ENCODE peak calls at places on chromosome 6, in nine cellular contexts. A is Right ventricle myocardium superior; L is fibroblast of lung; K is SHP77; F is psoas muscle; R is CD4-positive, alpha-beta T cell; O is stimulated activated CD4-positive, alpha-beta T cell treated with anti-CD3 and anti-CD28 coated beads, Interleukin-15, amount 100 ng/mL, for 1 hour; V is NCI-H1694 treated with DMSO at 0.1 percent for 48 hours; I is GM06990. P is an unnamed sample.

GRCh38 chr6:65461121-65461520 is 245.9 kb downstream of the EYS start:
- DNase-seq in A (no peak), L (no peak), K (no peak), F (no peak), R (no peak), O (no peak), V (no peak), I (no peak), P (no peak)

GRCh38 chr6:41824571-41825569 is 37.4 kb downstream of the TOMM6 start:
- DNase-seq in A (no peak), L (no peak), K (no peak), F (no peak), R (no peak), O (no peak), V (no peak), I (no peak), P (no peak)

GRCh38 chr6:27547157-27548075 is 74.5 kb upstream of the ZNF184 start:
- DNase-seq in A (no peak), L (peak), K (peak), F (no peak), R (no peak), O (no peak), V (peak), I (no peak), P (no peak)

GRCh38 chr6:10465633-10466499 is 51.0 kb upstream of the TFAP2A start:
- DNase-seq in A (no peak), L (peak), K (peak), F (no peak), R (no peak), O (no peak), V (peak), I (peak), P (no peak)

GRCh38 chr6:107491791-107492674 is 2.1 kb downstream of the SOBP start:
- DNase-seq in A (peak), L (peak), K (no peak), F (peak), R (no peak), O (no peak), V (no peak), I (no peak), P (no peak)

GRCh38 chr6:35754452-35755321 is 17.9 kb downstream of the ARMC12 start:
- DNase-seq in A (no peak), L (peak), K (no peak), F (no peak), R (no peak), O (no peak), V (no peak), I (no peak), P (no peak)

GRCh38 chr6:138970856-138971425 is 17.1 kb downstream of the REPS1 start:
- DNase-seq in A (no peak), L (peak), K (no peak), F (no peak), R (no peak), O (no peak), V (no peak), I (no peak), P (no peak)

GRCh38 chr6:157049126-157049525 is 271.9 kb downstream of the ARID1B start:
- DNase-seq in A (no peak), L (no peak), K (no peak), F (no peak), R (no peak), O (no peak), V (no peak), I (no peak), P (no peak)

GRCh38 chr6:88171312-88171711 is 5.2 kb upstream of the CNR1 start:
- DNase-seq in A (no peak), L (no peak), K (no peak), F (no peak), R (no peak), O (no peak), V (no peak), I (no peak), P (no peak)

GRCh38 chr6:117266267-117266797 is 974 bp downstream of the VGLL2 start:
- DNase-seq in A (no peak), L (no peak), K (no peak), F (no peak), R (no peak), O (no peak), V (no peak), I (no peak), P (no peak)

GRCh38 chr6:108175592-108176279 is 9.9 kb downstream of the NR2E1 start:
- DNase-seq in A (no peak), L (no peak), K (no peak), F (no peak), R (no peak), O (no peak), V (no peak), I (no peak), P (no peak)

GRCh38 chr6:23308166-23308565 is 738.8 kb downstream of the HDGFL1 start:
- DNase-seq in A (no peak), L (no peak), K (no peak), F (no peak), R (no peak), O (no peak), V (no peak), I (no peak), P (no peak)

GRCh38 chr6:168110437-168110836 is 31.4 kb upstream of the FRMD1 start:
- DNase-seq in A (no peak), L (no peak), K (no peak), F (no peak), R (no peak), O (no peak), V (no peak), I (no peak), P (no peak)

GRCh38 chr6:111478064-111478476 is 4.9 kb downstream of the REV3L start:
- DNase-seq in A (no peak), L (peak), K (no peak), F (no peak), R (no peak), O (no peak), V (no peak), I (no peak), P (no peak)

GRCh38 chr6:7723041-7723447 is 2.9 kb upstream of the BMP6 start:
- DNase-seq in A (peak), L (peak), K (peak), F (peak), R (peak), O (peak), V (peak), I (peak), P (peak)

GRCh38 chr6:132937466-132937906 is 123.1 kb downstream of the RPS12 start:
- DNase-seq in A (no peak), L (peak), K (peak), F (no peak), R (no peak), O (no peak), V (no peak), I (no peak), P (no peak)

GRCh38 chr6:56065408-56065807 is 182.0 kb downstream of the COL21A1 start:
- DNase-seq in A (no peak), L (no peak), K (no peak), F (no peak), R (no peak), O (no peak), V (no peak), I (no peak), P (no peak)

GRCh38 chr6:126955621-126956020 is 162.8 kb upstream of the RSPO3 start:
- DNase-seq in A (no peak), L (no peak), K (no peak), F (no peak), R (no peak), O (no peak), V (no peak), I (no peak), P (no peak)

GRCh38 chr6:72580281-72580940 is 41.5 kb upstream of the KCNQ5 start:
- DNase-seq in A (no peak), L (peak), K (peak), F (no peak), R (no peak), O (no peak), V (peak), I (no peak), P (peak)

GRCh38 chr6:139378226-139378625 is 3.8 kb upstream of the CITED2 start:
- DNase-seq in A (no peak), L (no peak), K (no peak), F (no peak), R (no peak), O (no peak), V (no peak), I (no peak), P (no peak)

GRCh38 chr6:21738180-21739094 is 144.9 kb downstream of the SOX4 start:
- DNase-seq in A (no peak), L (no peak), K (peak), F (no peak), R (no peak), O (no peak), V (no peak), I (no peak), P (no peak)

GRCh38 chr6:100257661-100258395 is 206.9 kb downstream of the SIM1 start:
- DNase-seq in A (no peak), L (peak), K (peak), F (no peak), R (no peak), O (no peak), V (peak), I (no peak), P (no peak)

GRCh38 chr6:11601776-11602605 is 64.4 kb downstream of the TMEM170B start:
- DNase-seq in A (no peak), L (no peak), K (no peak), F (no peak), R (no peak), O (no peak), V (no peak), I (no peak), P (no peak)

GRCh38 chr6:162706236-162706635 is 21.3 kb downstream of the PRKN start:
- DNase-seq in A (peak), L (peak), K (no peak), F (peak), R (no peak), O (no peak), V (peak), I (no peak), P (peak)

GRCh38 chr6:3163248-3163594 is 5.9 kb upstream of the TUBB2A start:
- DNase-seq in A (peak), L (peak), K (no peak), F (peak), R (no peak), O (no peak), V (peak), I (no peak), P (no peak)

GRCh38 chr6:117601811-117602150 is 530 bp downstream of the GOPC start:
- DNase-seq in A (no peak), L (no peak), K (no peak), F (no peak), R (no peak), O (no peak), V (no peak), I (no peak), P (no peak)

GRCh38 chr6:27994616-27995015 is 37.6 kb downstream of the OR2B6 start:
- DNase-seq in A (no peak), L (peak), K (no peak), F (no peak), R (no peak), O (no peak), V (no peak), I (no peak), P (no peak)

GRCh38 chr6:36280467-36280866 is 10.6 kb downstream of the PNPLA1 start:
- DNase-seq in A (no peak), L (no peak), K (no peak), F (no peak), R (no peak), O (no peak), V (no peak), I (no peak), P (no peak)

GRCh38 chr6:5584072-5584471 is 322.8 kb downstream of the FARS2 start:
- DNase-seq in A (no peak), L (peak), K (no peak), F (no peak), R (no peak), O (no peak), V (no peak), I (no peak), P (no peak)

GRCh38 chr6:146981981-146982380 is 222.2 kb upstream of the STXBP5 start:
- DNase-seq in A (no peak), L (no peak), K (peak), F (no peak), R (no peak), O (no peak), V (no peak), I (no peak), P (no peak)

GRCh38 chr6:138692978-138693909 is 80.3 kb upstream of the CCDC28A start:
- DNase-seq in A (peak), L (peak), K (peak), F (peak), R (no peak), O (no peak), V (no peak), I (peak), P (peak)

GRCh38 chr6:70686548-70687133 is 19.0 kb downstream of the SMAP1 start:
- DNase-seq in A (no peak), L (peak), K (peak), F (no peak), R (no peak), O (no peak), V (peak), I (no peak), P (no peak)

GRCh38 chr6:25670208-25670607 is 18.2 kb downstream of the SCGN start:
- DNase-seq in A (no peak), L (no peak), K (no peak), F (no peak), R (no peak), O (no peak), V (peak), I (no peak), P (no peak)

GRCh38 chr6:31113861-31114539 is 600 bp upstream of the PSORS1C1 start:
- DNase-seq in A (no peak), L (peak), K (no peak), F (no peak), R (no peak), O (no peak), V (no peak), I (no peak), P (no peak)